ENCODE peak calls at places on chromosomes 2 and 18, in six cellular contexts. X is AG10803, R is H1, M is right lobe of liver, B is AG04449, P is keratinocyte. V is an unnamed sample.

GRCh38 chr2:238155051-238155760 is 3.6 kb upstream of the ERFE start:
- DNase-seq in X (peak; percentile 57), R (no peak), M (peak; percentile 19), B (peak; percentile 37), P (no peak), V (no peak)

GRCh38 chr2:27723372-27724144 is 48.0 kb upstream of the MRPL33 start:
- DNase-seq in X (peak; percentile 79), R (peak; percentile 81), M (peak; percentile 67), B (no peak), P (peak; percentile 33), V (peak; percentile 70)

GRCh38 chr2:145909781-145910180 is 1389.9 kb upstream of the ZEB2 start:
- DNase-seq in X (no peak), R (no peak), M (no peak), B (no peak), P (no peak), V (no peak)

GRCh38 chr2:106089611-106090010 is 104.5 kb downstream of the UXS1 start:
- DNase-seq in X (no peak), R (peak; percentile 44), M (no peak), B (no peak), P (no peak), V (no peak)

GRCh38 chr2:179562330-179562885 is 297.8 kb upstream of the SESTD1 start:
- DNase-seq in X (no peak), R (no peak), M (no peak), B (no peak), P (no peak), V (no peak)

GRCh38 chr2:156837635-156838034 is 401.5 kb downstream of the GPD2 start:
- DNase-seq in X (no peak), R (no peak), M (no peak), B (no peak), P (no peak), V (no peak)

GRCh38 chr2:69195706-69196105 is 182.7 kb downstream of the ANTXR1 start:
- DNase-seq in X (peak; percentile 36), R (no peak), M (no peak), B (no peak), P (no peak), V (no peak)

GRCh38 chr2:120708944-120709607 is 26.6 kb upstream of the GLI2 start:
- DNase-seq in X (no peak), R (no peak), M (no peak), B (no peak), P (no peak), V (no peak)

GRCh38 chr18:79902640-79903039 is 48.8 kb downstream of the SLC66A2 start:
- DNase-seq in X (no peak), R (no peak), M (no peak), B (no peak), P (no peak), V (no peak)

GRCh38 chr2:164146478-164146877 is 410.7 kb upstream of the FIGN start:
- DNase-seq in X (no peak), R (no peak), M (no peak), B (no peak), P (no peak), V (no peak)

GRCh38 chr2:38598991-38599295 is 3.8 kb downstream of the HNRNPLL start:
- DNase-seq in X (peak; percentile 12), R (no peak), M (no peak), B (no peak), P (no peak), V (no peak)

GRCh38 chr2:9169310-9170107 is 37.1 kb upstream of the ASAP2 start:
- DNase-seq in X (no peak), R (no peak), M (no peak), B (no peak), P (no peak), V (no peak)

GRCh38 chr18:77765468-77765867 is 515.8 kb downstream of the GALR1 start:
- DNase-seq in X (no peak), R (peak; percentile 71), M (peak; percentile 33), B (no peak), P (no peak), V (peak; percentile 30)

GRCh38 chr2:237304763-237305514 is 109.0 kb downstream of the COL6A3 start:
- DNase-seq in X (peak; percentile 95), R (no peak), M (no peak), B (no peak), P (peak; percentile 35), V (no peak)

GRCh38 chr2:173943139-173943538 is 22.0 kb downstream of the SP3 start:
- DNase-seq in X (no peak), R (no peak), M (no peak), B (no peak), P (no peak), V (no peak)

GRCh38 chr2:180707867-180708205 is 272.6 kb upstream of the UBE2E3 start:
- DNase-seq in X (peak; percentile 90), R (no peak), M (no peak), B (peak; percentile 52), P (peak; percentile 73), V (no peak)

GRCh38 chr2:85255456-85255812 is 72.4 kb downstream of the TGOLN2 start:
- DNase-seq in X (no peak), R (no peak), M (no peak), B (no peak), P (no peak), V (peak; percentile 52)

GRCh38 chr2:72999729-73000725 is 71.5 kb downstream of the SFXN5 start:
- DNase-seq in X (peak; percentile 8), R (peak; percentile 38), M (no peak), B (no peak), P (no peak), V (no peak)

GRCh38 chr18:3983351-3983969 is 471.6 kb downstream of the DLGAP1 start:
- DNase-seq in X (peak; percentile 79), R (no peak), M (no peak), B (peak; percentile 47), P (peak; percentile 94), V (no peak)

GRCh38 chr2:231198291-231199173 is at the start of gene ARMC9:
- DNase-seq in X (peak; percentile 50), R (peak; percentile 91), M (peak; percentile 84), B (no peak), P (no peak), V (peak; percentile 70)

GRCh38 chr2:101179982-101180381 is 28.8 kb upstream of the TBC1D8 start:
- DNase-seq in X (no peak), R (no peak), M (no peak), B (no peak), P (no peak), V (no peak)

GRCh38 chr2:64018715-64019082 is 529 bp downstream of the VPS54 start:
- DNase-seq in X (peak; percentile 38), R (peak; percentile 75), M (no peak), B (no peak), P (no peak), V (peak; percentile 28)

GRCh38 chr2:145800201-145801091 is 1280.5 kb upstream of the ZEB2 start:
- DNase-seq in X (no peak), R (no peak), M (no peak), B (no peak), P (peak; percentile 92), V (no peak)

GRCh38 chr2:196399736-196400691 is 228.6 kb upstream of the STK17B start:
- DNase-seq in X (peak; percentile 90), R (no peak), M (no peak), B (peak; percentile 91), P (peak; percentile 25), V (no peak)

GRCh38 chr2:134420256-134420655 is 166.4 kb downstream of the MGAT5 start:
- DNase-seq in X (no peak), R (no peak), M (no peak), B (no peak), P (no peak), V (no peak)

GRCh38 chr18:75330308-75330707 is 97.2 kb downstream of the SMIM21 start:
- DNase-seq in X (no peak), R (no peak), M (no peak), B (no peak), P (no peak), V (no peak)
- H3K4me3 ChIP-seq in X (no peak overlapping the region), R (no peak overlapping the region), M (no peak overlapping the region), B (no peak overlapping the region), P (no peak overlapping the region), V (no peak overlapping the region)

GRCh38 chr2:71458413-71459083 is 5.2 kb downstream of the DYSF start:
- DNase-seq in X (peak; percentile 56), R (peak; percentile 29), M (no peak), B (no peak), P (no peak), V (no peak)

GRCh38 chr2:71461304-71461671 is 7.9 kb downstream of the DYSF start:
- DNase-seq in X (no peak), R (no peak), M (no peak), B (no peak), P (no peak), V (no peak)

GRCh38 chr2:71460595-71461303 is 7.4 kb downstream of the DYSF start:
- DNase-seq in X (peak; percentile 20), R (peak; percentile 67), M (no peak), B (no peak), P (no peak), V (peak; percentile 20)

GRCh38 chr2:71459084-71459431 is 5.7 kb downstream of the DYSF start:
- DNase-seq in X (peak; percentile 33), R (peak; percentile 26), M (no peak), B (no peak), P (no peak), V (no peak)

GRCh38 chr2:71460056-71460455 is 6.7 kb downstream of the DYSF start:
- DNase-seq in X (no peak), R (peak; percentile 33), M (no peak), B (no peak), P (no peak), V (no peak)
- H3K4me3 ChIP-seq in X (no peak overlapping the region), R (no peak overlapping the region), M (no peak overlapping the region), B (no peak overlapping the region), P (no peak overlapping the region), V (no peak overlapping the region)

GRCh38 chr2:186544255-186544675 is 45.6 kb upstream of the ITGAV start:
- DNase-seq in X (peak; percentile 80), R (no peak), M (no peak), B (no peak), P (peak; percentile 41), V (no peak)
- H3K4me3 ChIP-seq in X (peak overlapping the region; percentile 11), R (no peak overlapping the region), M (no peak overlapping the region), B (no peak overlapping the region), P (peak overlapping the region; percentile 55), V (no peak overlapping the region)

GRCh38 chr2:24486628-24487027 is 4.4 kb upstream of the NCOA1 start:
- DNase-seq in X (no peak), R (no peak), M (no peak), B (no peak), P (no peak), V (no peak)

GRCh38 chr2:24491626-24492282 is 700 bp downstream of the NCOA1 start:
- DNase-seq in X (no peak), R (peak; percentile 72), M (peak; percentile 71), B (no peak), P (no peak), V (no peak)

GRCh38 chr2:24489942-24490673 is 946 bp upstream of the NCOA1 start:
- DNase-seq in X (peak; percentile 33), R (peak; percentile 50), M (no peak), B (no peak), P (no peak), V (no peak)

GRCh38 chr2:24490674-24491625 is at the start of gene NCOA1:
- DNase-seq in X (peak; percentile 90), R (peak; percentile 89), M (peak; percentile 94), B (no peak), P (no peak), V (peak; percentile 91)

DNA sequence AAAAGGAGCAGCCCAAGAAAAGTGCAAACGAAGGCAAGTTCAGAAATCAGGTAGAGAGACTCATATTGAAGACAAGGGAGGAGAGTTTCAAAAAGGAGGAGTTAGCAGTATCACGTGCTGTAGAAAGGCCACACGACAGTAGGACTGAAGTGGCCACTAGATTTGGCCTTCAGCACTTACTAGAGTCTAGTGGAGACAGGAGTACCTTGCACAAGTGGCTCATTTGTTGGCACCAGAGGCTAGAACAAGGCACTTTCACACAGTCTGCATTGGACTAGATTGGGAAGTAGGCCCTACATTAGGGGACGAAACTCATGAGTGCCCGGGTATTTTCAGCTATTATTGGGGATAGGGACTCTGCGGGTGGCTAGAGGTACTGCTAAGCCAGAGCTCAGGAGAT is 1.6 kb upstream of the NCOA1 start:
- DNase-seq in X (no peak), R (peak; percentile 51), M (no peak), B (no peak), P (no peak), V (no peak)
- H3K4me3 ChIP-seq in X (no peak overlapping the region), R (no peak overlapping the region), M (no peak overlapping the region), B (no peak overlapping the region), P (no peak overlapping the region), V (no peak overlapping the region)